ENCODE peak calls at places on chromosomes 2 and 18, in eight cellular contexts. Y, L, Z, S, J, H, I and C are unnamed samples.

GRCh38 chr2:64889803-64890202 is 99.4 kb upstream of the SLC1A4 start:
- DNase-seq in Y (no peak), J (no peak), S (no peak), H (no peak), L (no peak), I (no peak), Z (no peak), C (no peak)

GRCh38 chr2:207121784-207122183 is 44.0 kb downstream of the KLF7 start:
- DNase-seq in I (peak; percentile 68), J (peak; percentile 44), Z (no peak), L (no peak), H (no peak), Y (peak; percentile 85), S (no peak), C (no peak)

GRCh38 chr2:232870002-232870765 is at the start of gene SNORC:
- DNase-seq in Y (no peak), L (no peak), Z (no peak), H (no peak), S (no peak), J (no peak), I (peak; percentile 35), C (no peak)

GRCh38 chr2:28319118-28320008 is 73.3 kb upstream of the FOSL2 start:
- DNase-seq in J (no peak), S (no peak), Z (no peak), H (no peak), L (no peak), Y (no peak), I (no peak), C (no peak)

GRCh38 chr2:51013060-51013746 is 18.7 kb downstream of the NRXN1 start:
- DNase-seq in L (no peak), Z (peak; percentile 26), J (no peak), Y (peak; percentile 12), H (no peak), S (no peak), I (peak; percentile 66), C (no peak)

GRCh38 chr2:88950010-88950409 is 258.5 kb downstream of the RPIA start:
- DNase-seq in L (peak; percentile 10), Y (no peak), Z (no peak), J (no peak), H (no peak), S (no peak), I (no peak), C (no peak)

GRCh38 chr2:100180503-100180902 is 38.1 kb upstream of the AFF3 start:
- DNase-seq in S (no peak), Z (no peak), I (no peak), J (no peak), L (no peak), Y (no peak), H (no peak), C (no peak)

GRCh38 chr2:23505218-23505983 is 120.4 kb downstream of the KLHL29 start:
- DNase-seq in L (no peak), I (no peak), Z (no peak), S (no peak), J (no peak), H (no peak), Y (no peak), C (no peak)

GRCh38 chr18:22813648-22814328 is 119.3 kb upstream of the RBBP8 start:
- DNase-seq in I (no peak), S (no peak), L (peak; percentile 7), Z (no peak), Y (peak; percentile 65), J (no peak), H (no peak), C (no peak)

GRCh38 chr2:19369341-19369955 is 11.0 kb upstream of the OSR1 start:
- DNase-seq in Y (peak; percentile 50), S (no peak), J (no peak), L (no peak), I (no peak), H (no peak), Z (no peak), C (no peak)

GRCh38 chr18:79554945-79555645 is 124.5 kb upstream of the CTDP1 start:
- DNase-seq in Y (no peak), Z (no peak), S (no peak), J (no peak), I (no peak), H (no peak), L (no peak), C (no peak)

GRCh38 chr2:223415071-223415470 is 187.1 kb downstream of the SCG2 start:
- DNase-seq in L (no peak), Y (no peak), Z (no peak), J (no peak), S (no peak), I (no peak), H (no peak), C (no peak)

GRCh38 chr2:227608469-227609338 is 5.9 kb downstream of the SCYGR3 start:
- DNase-seq in L (no peak), S (no peak), I (no peak), Y (no peak), Z (no peak), H (no peak), J (no peak), C (no peak)

GRCh38 chr2:73214120-73215035 is at the start of gene SMYD5:
- DNase-seq in S (peak; percentile 85), I (peak; percentile 93), J (peak; percentile 77), Y (peak; percentile 72), H (peak; percentile 93), Z (peak; percentile 90), L (peak; percentile 82), C (peak; percentile 85)

GRCh38 chr2:241033346-241033987 is 35.0 kb downstream of the SNED1 start:
- DNase-seq in Z (no peak), Y (no peak), J (no peak), S (no peak), H (no peak), L (no peak), I (peak; percentile 42), C (no peak)

GRCh38 chr2:14927021-14927564 is 294.6 kb downstream of the LRATD1 start:
- DNase-seq in I (no peak), S (no peak), Z (no peak), H (no peak), L (no peak), J (no peak), Y (no peak), C (no peak)

GRCh38 chr2:152399003-152399402 is 64.0 kb downstream of the FMNL2 start:
- DNase-seq in Z (no peak), J (no peak), S (no peak), I (no peak), Y (no peak), H (no peak), L (no peak), C (no peak)

GRCh38 chr2:220279840-220280239 is 652.4 kb downstream of the SLC4A3 start:
- DNase-seq in S (no peak), L (no peak), H (no peak), Z (no peak), Y (peak; percentile 63), J (no peak), I (no peak), C (no peak)

GRCh38 chr18:421236-422155 is 79.0 kb downstream of the COLEC12 start:
- DNase-seq in L (no peak), Y (peak; percentile 64), J (no peak), H (no peak), Z (no peak), S (no peak), I (no peak), C (no peak)

DNA sequence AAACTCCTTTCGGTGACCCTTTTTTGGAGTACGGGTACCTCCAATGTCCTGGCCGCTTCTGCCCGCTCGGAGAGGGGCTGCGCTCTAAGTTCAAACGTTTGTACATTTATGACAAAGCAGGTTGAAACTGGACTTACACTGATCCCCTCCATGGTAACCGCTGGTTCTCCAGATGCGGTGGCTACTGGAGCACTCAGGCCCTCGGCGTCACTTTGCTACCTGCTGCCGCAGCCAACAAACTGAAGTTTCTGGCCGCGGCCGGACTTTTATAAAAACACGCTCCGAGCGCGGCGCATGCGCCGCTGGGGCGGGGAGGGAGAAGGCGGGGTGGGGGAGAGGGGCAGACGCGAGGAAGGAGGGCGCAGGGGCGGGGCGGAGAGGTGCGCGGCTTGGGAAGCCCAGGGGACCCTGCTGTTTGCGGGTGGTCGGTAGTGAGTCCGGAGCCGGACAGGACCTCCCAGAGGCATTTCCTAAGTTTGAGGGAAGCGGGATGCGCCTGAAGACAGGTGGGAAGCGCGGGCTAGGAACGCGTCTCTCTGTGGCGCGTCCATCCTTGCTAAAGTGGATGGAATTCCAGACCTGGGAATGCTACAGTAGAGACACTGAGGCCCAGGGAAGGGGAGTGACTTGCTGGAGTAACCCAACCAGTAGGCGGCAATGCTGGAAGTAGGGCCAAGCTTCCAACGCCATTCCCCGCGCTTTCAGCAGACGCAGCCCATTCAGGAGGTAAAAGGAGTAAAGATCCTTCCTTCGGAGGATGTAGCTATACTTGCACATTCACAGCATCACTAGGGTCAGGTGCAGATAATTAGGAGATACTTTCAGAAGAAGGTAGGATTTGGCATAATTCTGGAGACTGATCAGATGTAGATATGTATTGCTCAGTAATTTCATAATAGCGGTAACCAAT is at the start of gene CXCR4:
- DNase-seq in Y (peak; percentile 2), Z (peak; percentile 83), L (peak; percentile 49), J (no peak), S (peak; percentile 75), I (peak; percentile 85), H (peak; percentile 95), C (peak; percentile 81)
- TF ChIP-seq POLR2A in Y (no peak), Z (peak; percentile 89), L (no peak), J (no peak), S (peak; percentile 99), I (peak; percentile 94), H (peak; percentile 84), C (peak; percentile 44)

DNA sequence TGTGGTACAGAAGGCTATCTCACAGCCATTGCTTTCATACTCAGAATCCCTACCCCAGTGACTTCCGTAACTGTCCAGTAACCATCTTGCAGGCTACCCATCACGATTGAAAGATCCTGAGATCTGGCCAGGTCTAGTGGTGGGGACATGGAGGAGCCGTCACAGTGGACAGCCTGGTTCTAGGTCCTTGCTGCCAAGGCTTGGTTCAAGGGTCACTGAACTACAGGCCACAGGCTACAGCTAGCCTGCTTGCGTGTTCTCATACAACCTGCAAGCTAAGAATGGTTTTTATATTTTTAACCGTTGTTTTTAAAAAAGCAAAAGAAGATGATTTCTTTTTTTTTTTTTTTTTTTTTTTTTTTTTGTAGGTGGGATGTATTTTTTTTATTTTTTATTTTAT is 151.6 kb downstream of the MYO1B start:
- DNase-seq in S (no peak), J (no peak), H (no peak), Y (no peak), L (no peak), Z (no peak), I (no peak), C (no peak)
- TF ChIP-seq POLR2A in S (no peak), J (no peak), H (no peak), Y (no peak), L (no peak), Z (no peak), I (no peak), C (no peak)

DNA sequence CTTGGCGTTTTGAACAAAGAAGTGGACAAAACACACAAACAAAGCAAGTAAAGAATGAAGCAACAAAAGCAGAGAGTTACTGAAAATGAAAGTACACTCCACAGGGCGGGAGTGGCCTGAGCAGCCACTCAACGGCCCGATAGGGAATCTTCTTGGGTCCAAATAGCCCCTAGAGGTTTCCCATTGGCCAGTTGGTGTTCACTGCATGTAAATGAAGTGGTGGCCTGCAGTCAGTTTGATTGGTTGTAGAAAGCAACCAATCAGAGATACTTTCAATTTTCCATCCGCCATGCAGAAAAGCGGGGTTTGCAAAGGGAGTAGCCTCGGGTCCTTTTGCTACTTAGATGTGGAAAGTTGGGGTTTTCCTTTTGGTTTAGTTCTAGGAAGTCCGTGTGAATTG is 31.6 kb downstream of the CYBRD1 start:
- DNase-seq in H (no peak), S (no peak), L (peak; percentile 79), Y (no peak), Z (peak; percentile 10), I (peak; percentile 70), J (peak; percentile 35), C (no peak)
- TF ChIP-seq POLR2A in H (no peak), S (no peak), L (peak; percentile 31), Y (no peak), Z (no peak), I (no peak), J (peak; percentile 25), C (no peak)

GRCh38 chr2:178194600-178195389 is 483 bp downstream of the OSBPL6 start:
- DNase-seq in L (no peak), Z (peak; percentile 19), I (peak; percentile 64), H (no peak), Y (peak; percentile 55), S (peak; percentile 17), J (peak; percentile 55), C (peak; percentile 43)
- TF ChIP-seq POLR2A in L (no peak), Z (no peak), I (no peak), H (no peak), Y (no peak), S (no peak), J (no peak), C (no peak)